ENCODE peak calls at places on chromosomes 5 and 9, in eight cellular contexts. W, D, K, Q, G, Z, R and V are unnamed samples.

GRCh38 chr9:4617752-4618151 is 44.3 kb upstream of the PLPP6 start:
- ATAC-seq in Z (no peak), R (no peak), Q (no peak), W (no peak), D (no peak), G (no peak), K (no peak), V (no peak)

GRCh38 chr9:96249746-96250145 is 52.2 kb downstream of the HSD17B3 start:
- ATAC-seq in K (no peak), D (no peak), Q (no peak), W (no peak), R (no peak), G (no peak), Z (no peak), V (no peak)

GRCh38 chr5:15577132-15577531 is 77.2 kb downstream of the FBXL7 start:
- ATAC-seq in G (no peak), Z (peak), R (no peak), W (no peak), Q (peak), K (no peak), D (no peak), V (no peak)

GRCh38 chr5:146072595-146072994 is 32.8 kb downstream of the PLAC8L1 start:
- ATAC-seq in W (no peak), G (no peak), Q (peak), Z (peak), D (no peak), R (no peak), K (no peak), V (no peak)

GRCh38 chr5:56481998-56482698 is 249.0 kb upstream of the ANKRD55 start:
- ATAC-seq in D (no peak), W (no peak), R (no peak), G (peak), K (no peak), Z (peak), Q (no peak), V (peak)

GRCh38 chr9:33329996-33330395 is 39.7 kb downstream of the NFX1 start:
- ATAC-seq in R (no peak), D (no peak), Z (no peak), G (no peak), W (no peak), K (no peak), Q (peak), V (no peak)

GRCh38 chr5:54002779-54003178 is 307.6 kb downstream of the ARL15 start:
- ATAC-seq in Z (no peak), K (no peak), R (no peak), W (no peak), Q (no peak), G (no peak), D (no peak), V (no peak)

GRCh38 chr5:141743652-141744333 is 61.8 kb upstream of the ARAP3 start:
- ATAC-seq in W (no peak), G (no peak), K (no peak), R (no peak), Q (no peak), Z (no peak), D (no peak), V (no peak)

GRCh38 chr5:28603869-28604268 is 1565.5 kb upstream of the CDH9 start:
- ATAC-seq in W (no peak), R (no peak), D (no peak), Q (no peak), G (no peak), Z (no peak), K (no peak), V (no peak)

GRCh38 chr5:154181156-154181555 is 9.4 kb upstream of the GALNT10 start:
- ATAC-seq in D (no peak), K (no peak), R (no peak), G (no peak), W (no peak), Z (no peak), Q (no peak), V (no peak)

GRCh38 chr9:89538874-89539273 is 41.0 kb upstream of the SEMA4D start:
- ATAC-seq in W (no peak), Z (no peak), G (no peak), K (no peak), Q (no peak), R (no peak), D (no peak), V (no peak)

GRCh38 chr5:151345808-151346478 is 1.4 kb downstream of the SLC36A2 start:
- ATAC-seq in W (no peak), Q (peak), G (no peak), R (no peak), D (no peak), Z (no peak), K (no peak), V (no peak)

GRCh38 chr9:115992834-115993233 is 160.8 kb upstream of the PAPPA start:
- ATAC-seq in D (no peak), K (no peak), R (no peak), W (no peak), Z (no peak), Q (no peak), G (no peak), V (no peak)

GRCh38 chr5:168818586-168818985 is 239.4 kb upstream of the PANK3 start:
- ATAC-seq in Q (peak), G (no peak), W (no peak), K (no peak), Z (peak), D (no peak), R (no peak), V (peak)

GRCh38 chr9:77440057-77440456 is 208.1 kb downstream of the GNA14 start:
- ATAC-seq in G (no peak), Q (peak), R (no peak), Z (peak), W (no peak), D (peak), K (no peak), V (no peak)